ENCODE peak calls at places on chromosome 19, in seven cellular contexts. E is body of pancreas, U is heart right ventricle, G is adrenal gland, R is psoas muscle, Z is left ventricle myocardium inferior, D is A673. H is an unnamed sample.
A peak's percentile ranks its signal among the peaks of the same experiment; 100 is the strongest.

GRCh38 chr19:57611113-57611512 is 2.9 kb upstream of the ZNF134 start:
- DNase-seq in E (no peak), U (no peak), G (no peak), R (no peak), Z (no peak), D (no peak), H (no peak)

GRCh38 chr19:12996542-12997094 is 1.3 kb downstream of the NFIX start:
- DNase-seq in E (peak; percentile 51), U (peak; percentile 66), G (peak; percentile 70), R (no peak), Z (no peak), D (no peak), H (no peak)

GRCh38 chr19:38826856-38827551 is 4.6 kb downstream of the ECH1 start:
- DNase-seq in E (no peak), U (no peak), G (no peak), R (no peak), Z (no peak), D (no peak), H (no peak)

GRCh38 chr19:5691205-5691929 is 1.3 kb downstream of the RPL36 start:
- DNase-seq in E (peak; percentile 63), U (peak; percentile 70), G (peak; percentile 79), R (peak; percentile 65), Z (peak; percentile 81), D (peak; percentile 72), H (peak; percentile 77)

GRCh38 chr19:10043286-10043927 is 30.1 kb downstream of the RDH8 start:
- DNase-seq in E (no peak), U (no peak), G (no peak), R (no peak), Z (no peak), D (peak; percentile 28), H (no peak)

GRCh38 chr19:35725216-35725861 is 7.5 kb downstream of the KMT2B start:
- DNase-seq in E (no peak), U (no peak), G (no peak), R (no peak), Z (no peak), D (no peak), H (no peak)

GRCh38 chr19:3275583-3276340 is 51.3 kb downstream of the CELF5 start:
- DNase-seq in E (peak; percentile 75), U (peak; percentile 68), G (peak; percentile 49), R (peak; percentile 48), Z (peak; percentile 32), D (peak; percentile 76), H (peak; percentile 93)

GRCh38 chr19:35011091-35011689 is 11.1 kb downstream of the GRAMD1A start:
- DNase-seq in E (no peak), U (no peak), G (no peak), R (no peak), Z (no peak), D (no peak), H (no peak)

DNA sequence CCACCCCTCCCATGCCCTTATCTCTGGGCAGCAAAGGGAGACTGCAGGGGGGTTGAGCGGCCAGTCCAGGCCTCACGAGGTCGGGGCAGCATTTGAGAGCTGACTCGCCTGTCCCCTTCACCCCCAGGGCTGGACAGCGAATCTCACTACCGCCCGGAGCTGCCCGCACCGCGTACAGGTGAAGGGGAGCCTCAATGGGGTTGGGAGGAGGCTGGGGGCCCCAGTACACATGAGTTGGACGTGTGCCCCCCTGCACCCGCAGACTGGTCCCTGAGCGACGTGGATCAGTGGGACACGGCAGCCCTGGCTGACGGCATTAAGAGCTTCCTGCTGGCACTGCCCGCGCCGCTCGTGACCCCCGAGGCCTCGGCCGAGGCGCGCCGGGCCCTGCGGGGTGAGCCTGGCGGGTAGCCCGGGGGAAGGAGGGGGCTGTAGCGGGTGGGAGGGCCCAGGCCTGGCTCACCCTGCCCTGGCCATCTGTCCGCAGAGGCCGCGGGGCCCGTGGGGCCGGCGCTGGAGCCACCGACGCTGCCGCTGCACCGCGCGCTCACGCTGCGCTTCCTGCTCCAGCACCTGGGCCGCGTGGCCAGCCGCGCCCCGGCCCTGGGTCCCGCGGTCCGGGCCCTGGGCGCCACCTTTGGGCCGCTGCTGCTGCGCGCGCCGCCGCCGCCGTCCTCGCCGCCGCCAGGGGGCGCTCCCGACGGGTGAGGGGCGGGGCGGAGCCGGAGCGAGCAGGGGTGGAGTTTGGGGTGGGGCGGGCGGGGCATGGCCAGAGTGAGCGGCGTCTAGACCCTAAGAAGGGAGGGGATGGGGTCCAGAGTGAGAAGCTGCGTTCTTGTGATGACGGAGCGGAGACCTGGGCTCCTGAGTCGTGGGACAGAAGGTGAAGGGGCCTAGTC is 8.1 kb downstream of the PIK3R2 start:
- DNase-seq in E (peak; percentile 78), U (peak; percentile 84), G (peak; percentile 78), R (peak; percentile 79), Z (peak; percentile 71), D (peak; percentile 66), H (peak; percentile 77)
- TF ChIP-seq CTCF in E (no peak), U (peak; percentile 57), G (peak; percentile 89), R (peak; percentile 87), Z (peak; percentile 72), D (peak; percentile 31), H (peak; percentile 92)

DNA sequence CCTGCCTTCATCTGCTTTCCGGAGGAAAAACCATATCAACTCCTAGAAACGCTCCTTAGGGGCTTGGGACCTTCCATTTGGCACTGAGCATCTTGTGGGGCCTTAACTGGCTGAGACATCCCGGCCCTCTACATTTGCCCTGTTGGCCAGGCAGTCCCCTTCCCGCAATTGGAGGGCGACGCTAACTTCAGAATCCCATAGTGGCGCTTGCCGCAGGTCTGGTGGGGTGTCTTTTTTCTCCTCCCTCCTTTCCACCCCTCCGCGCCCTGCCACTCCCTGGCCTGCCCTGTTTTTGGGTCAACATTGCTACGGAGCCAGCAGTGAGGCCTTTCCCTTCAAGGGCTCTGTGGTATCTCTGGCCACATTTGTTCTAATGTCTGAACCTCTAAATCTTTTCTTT is 13.6 kb upstream of the CRTC1 start:
- DNase-seq in E (no peak), U (no peak), G (no peak), R (no peak), Z (no peak), D (no peak), H (no peak)
- H3K4me1 ChIP-seq in E (no peaks in the 10 kb centered on the region), U (peaks cover 12% of the 10 kb centered on the region), G (no peaks in the 10 kb centered on the region), R (peaks cover 36% of the 10 kb centered on the region), Z (peaks cover 36% of the 10 kb centered on the region), D (no peaks in the 10 kb centered on the region), H (no peaks in the 10 kb centered on the region)

DNA sequence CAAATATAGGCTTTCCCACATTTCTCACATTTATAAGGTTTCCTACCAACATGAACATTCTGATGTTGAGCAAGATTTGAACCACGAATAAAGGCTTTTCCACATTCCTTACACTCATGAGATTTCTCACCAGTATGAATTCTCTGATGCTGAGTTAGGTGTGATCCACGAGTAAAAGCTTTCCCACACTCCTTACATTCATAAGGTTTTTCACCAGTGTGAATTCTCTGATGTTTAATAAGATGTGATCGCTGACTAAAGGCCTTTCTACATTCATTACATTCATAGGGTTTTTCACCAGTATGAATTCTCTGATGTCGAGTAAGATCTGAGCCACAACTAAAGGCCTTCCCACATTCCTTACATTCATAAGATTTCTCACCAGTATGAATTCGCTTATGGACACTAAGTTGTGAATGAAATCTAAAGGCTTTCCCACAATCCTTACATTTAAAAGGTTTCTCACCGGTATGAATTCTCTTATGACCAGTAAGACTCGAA is 19.0 kb downstream of the ZNF790 start:
- DNase-seq in E (no peak), U (no peak), G (no peak), R (no peak), Z (no peak), D (no peak), H (no peak)
- H3K9me3 ChIP-seq in E (peaks cover 3% of the 10 kb centered on the region), U (peaks cover 12% of the 10 kb centered on the region), G (peaks cover 49% of the 10 kb centered on the region), R (peaks cover 98% of the 10 kb centered on the region), Z (peaks cover 100% of the 10 kb centered on the region), D (peaks cover 79% of the 10 kb centered on the region), H (peaks cover 100% of the 10 kb centered on the region)

GRCh38 chr19:21326169-21326568 is 3.0 kb downstream of the ZNF708 start:
- DNase-seq in E (no peak), U (no peak), G (no peak), R (no peak), Z (no peak), D (no peak), H (no peak)
- TF ChIP-seq CTCF in E (no peak), U (no peak), G (no peak), R (no peak), Z (no peak), D (no peak), H (no peak)

GRCh38 chr19:55278391-55279135 is 1.3 kb downstream of the HSPBP1 start:
- DNase-seq in E (no peak), U (no peak), G (no peak), R (no peak), Z (no peak), D (no peak), H (no peak)
- H3K4me1 ChIP-seq in E (peaks cover 19% of the 10 kb centered on the region), U (peaks cover 11% of the 10 kb centered on the region), G (peaks cover 14% of the 10 kb centered on the region), R (peaks cover 5% of the 10 kb centered on the region), Z (peaks cover 17% of the 10 kb centered on the region), D (peaks cover 12% of the 10 kb centered on the region), H (peaks cover 11% of the 10 kb centered on the region)

GRCh38 chr19:40053491-40053890 is 2.5 kb downstream of the ZNF780B start:
- DNase-seq in E (no peak), U (no peak), G (no peak), R (no peak), Z (no peak), D (no peak), H (no peak)

GRCh38 chr19:40054632-40055031 is 1.4 kb downstream of the ZNF780B start:
- DNase-seq in E (no peak), U (no peak), G (no peak), R (no peak), Z (no peak), D (no peak), H (no peak)

GRCh38 chr19:40056505-40056904 is 474 bp upstream of the ZNF780B start:
- DNase-seq in E (no peak), U (no peak), G (no peak), R (no peak), Z (no peak), D (no peak), H (no peak)

GRCh38 chr19:40055832-40056504 is at the start of gene ZNF780B:
- DNase-seq in E (peak; percentile 50), U (peak; percentile 45), G (peak; percentile 63), R (peak; percentile 50), Z (peak; percentile 58), D (peak; percentile 83), H (peak; percentile 69)

GRCh38 chr19:40055049-40055448 is 982 bp downstream of the ZNF780B start:
- DNase-seq in E (no peak), U (no peak), G (no peak), R (no peak), Z (no peak), D (no peak), H (no peak)
- H3K9me3 ChIP-seq in E (no peaks in the 10 kb centered on the region), U (no peaks in the 10 kb centered on the region), G (peaks cover 20% of the 10 kb centered on the region), R (peaks cover 34% of the 10 kb centered on the region), Z (peaks cover 44% of the 10 kb centered on the region), D (peaks cover 21% of the 10 kb centered on the region), H (peaks cover 26% of the 10 kb centered on the region)

H was measured in mucosa of descending colon.